ENCODE peak calls at places on chromosomes 7 and 10, in six cellular contexts. S is dorsolateral prefrontal cortex; H is HFF-Myc; N is naive thymus-derived CD8-positive, alpha-beta T cell; J is germinal center; L is activated CD4-positive, CD25-positive, alpha-beta regulatory T cell. A is an unnamed sample.

GRCh38 chr7:1748076-1748750 is 78.1 kb downstream of the ELFN1 start:
- DNase-seq in H (no peak), N (no peak), J (no peak), L (no peak), S (no peak), A (no peak)

GRCh38 chr10:79148452-79149344 is 79.9 kb downstream of the ZMIZ1 start:
- DNase-seq in H (no peak), L (no peak), J (no peak), N (no peak), S (peak; percentile 80), A (no peak)

GRCh38 chr7:22823142-22823497 is 471 bp upstream of the TOMM7 start:
- DNase-seq in J (no peak), S (no peak), L (no peak), H (no peak), N (no peak), A (no peak)

GRCh38 chr10:73625004-73625883 is 16.0 kb downstream of the MYOZ1 start:
- DNase-seq in S (peak; percentile 42), H (no peak), N (peak; percentile 11), J (peak; percentile 46), L (no peak), A (no peak)

GRCh38 chr10:23065549-23065948 is 29.8 kb upstream of the MSRB2 start:
- DNase-seq in H (peak; percentile 15), N (no peak), L (no peak), S (peak; percentile 87), J (no peak), A (no peak)

GRCh38 chr10:90148121-90148855 is 446.9 kb downstream of the KIF20B start:
- DNase-seq in H (no peak), L (no peak), S (no peak), J (no peak), N (no peak), A (no peak)

GRCh38 chr10:130161331-130161730 is 25.1 kb downstream of the GLRX3 start:
- DNase-seq in S (no peak), H (no peak), L (no peak), J (no peak), N (no peak), A (no peak)

GRCh38 chr7:83111391-83111790 is 51.3 kb downstream of the PCLO start:
- DNase-seq in H (no peak), J (no peak), S (no peak), N (no peak), L (no peak), A (no peak)

GRCh38 chr10:90604636-90605035 is 253.2 kb downstream of the HTR7 start:
- DNase-seq in L (no peak), S (no peak), H (no peak), N (no peak), J (no peak), A (no peak)

GRCh38 chr10:114879541-114880158 is 58.1 kb downstream of the FHIP2A start:
- DNase-seq in N (peak; percentile 12), S (no peak), H (no peak), L (peak; percentile 2), J (peak; percentile 41), A (no peak)

GRCh38 chr10:129332476-129332875 is 134.6 kb upstream of the MGMT start:
- DNase-seq in S (no peak), N (peak; percentile 13), H (no peak), J (peak; percentile 24), L (no peak), A (no peak)

A was measured in HS-27A.